ENCODE peak calls at places on chromosome 1, in five cellular contexts. One of them, this sample, is unnamed. For H3K4me1, the result is how much of the 10 kb centered on the place peaks cover.

GRCh38 chr1:100512803-100513352 is 25.1 kb upstream of the GPR88 start:
- DNase-seq in fibroblast of lung: no peak
- DNase-seq in heart right ventricle: no peak
- DNase-seq in body of pancreas: no peak
- DNase-seq in hepatocyte: no peak
- DNase-seq in this sample: no peak

GRCh38 chr1:241821363-241821762 is 26.6 kb upstream of the EXO1 start:
- DNase-seq in fibroblast of lung: peak
- DNase-seq in heart right ventricle: no peak
- DNase-seq in body of pancreas: no peak
- DNase-seq in hepatocyte: no peak
- DNase-seq in this sample: no peak

GRCh38 chr1:34275150-34275549 is 98.4 kb downstream of the C1orf94 start:
- DNase-seq in fibroblast of lung: no peak
- DNase-seq in heart right ventricle: no peak
- DNase-seq in body of pancreas: no peak
- DNase-seq in hepatocyte: no peak
- DNase-seq in this sample: no peak

GRCh38 chr1:160539896-160540858 is 17.1 kb upstream of the SLAMF6 start:
- DNase-seq in fibroblast of lung: no peak
- DNase-seq in heart right ventricle: no peak
- DNase-seq in body of pancreas: peak
- DNase-seq in hepatocyte: peak
- DNase-seq in this sample: no peak

GRCh38 chr1:6572653-6573383 is 7.0 kb upstream of the ZBTB48 start:
- DNase-seq in fibroblast of lung: no peak
- DNase-seq in heart right ventricle: no peak
- DNase-seq in body of pancreas: no peak
- DNase-seq in hepatocyte: no peak
- DNase-seq in this sample: no peak

GRCh38 chr1:184461321-184461720 is 74.5 kb downstream of the C1orf21 start:
- DNase-seq in fibroblast of lung: no peak
- DNase-seq in heart right ventricle: no peak
- DNase-seq in body of pancreas: no peak
- DNase-seq in hepatocyte: no peak
- DNase-seq in this sample: no peak

GRCh38 chr1:36639461-36639860 is 156.7 kb upstream of the CSF3R start:
- DNase-seq in fibroblast of lung: no peak
- DNase-seq in heart right ventricle: no peak
- DNase-seq in body of pancreas: no peak
- DNase-seq in hepatocyte: no peak
- DNase-seq in this sample: no peak

GRCh38 chr1:180151508-180151907 is 3.2 kb upstream of the QSOX1 start:
- DNase-seq in fibroblast of lung: peak
- DNase-seq in heart right ventricle: no peak
- DNase-seq in body of pancreas: no peak
- DNase-seq in hepatocyte: no peak
- DNase-seq in this sample: no peak

GRCh38 chr1:200985481-200985880 is 38.0 kb downstream of the KIF21B start:
- DNase-seq in fibroblast of lung: no peak
- DNase-seq in heart right ventricle: no peak
- DNase-seq in body of pancreas: no peak
- DNase-seq in hepatocyte: no peak
- DNase-seq in this sample: no peak
- H3K4me1 ChIP-seq in fibroblast of lung: under half
- H3K4me1 ChIP-seq in heart right ventricle: under half
- H3K4me1 ChIP-seq in body of pancreas: under half
- H3K4me1 ChIP-seq in hepatocyte: under half
- H3K4me1 ChIP-seq in this sample: under half

GRCh38 chr1:27476222-27476621 is 13.7 kb downstream of the WASF2 start:
- DNase-seq in fibroblast of lung: no peak
- DNase-seq in heart right ventricle: no peak
- DNase-seq in body of pancreas: no peak
- DNase-seq in hepatocyte: no peak
- DNase-seq in this sample: no peak

GRCh38 chr1:27478098-27478497 is 11.9 kb downstream of the WASF2 start:
- DNase-seq in fibroblast of lung: no peak
- DNase-seq in heart right ventricle: no peak
- DNase-seq in body of pancreas: no peak
- DNase-seq in hepatocyte: no peak
- DNase-seq in this sample: no peak

GRCh38 chr1:27485363-27485762 is 4.6 kb downstream of the WASF2 start:
- DNase-seq in fibroblast of lung: no peak
- DNase-seq in heart right ventricle: no peak
- DNase-seq in body of pancreas: no peak
- DNase-seq in hepatocyte: no peak
- DNase-seq in this sample: no peak

GRCh38 chr1:27483659-27484058 is 6.3 kb downstream of the WASF2 start:
- DNase-seq in fibroblast of lung: no peak
- DNase-seq in heart right ventricle: no peak
- DNase-seq in body of pancreas: no peak
- DNase-seq in hepatocyte: no peak
- DNase-seq in this sample: no peak

GRCh38 chr1:27481994-27482620 is 7.9 kb downstream of the WASF2 start:
- DNase-seq in fibroblast of lung: no peak
- DNase-seq in heart right ventricle: no peak
- DNase-seq in body of pancreas: no peak
- DNase-seq in hepatocyte: no peak
- DNase-seq in this sample: no peak
- H3K4me1 ChIP-seq in fibroblast of lung: under half
- H3K4me1 ChIP-seq in heart right ventricle: half or more
- H3K4me1 ChIP-seq in body of pancreas: under half
- H3K4me1 ChIP-seq in hepatocyte: under half
- H3K4me1 ChIP-seq in this sample: under half

DNA sequence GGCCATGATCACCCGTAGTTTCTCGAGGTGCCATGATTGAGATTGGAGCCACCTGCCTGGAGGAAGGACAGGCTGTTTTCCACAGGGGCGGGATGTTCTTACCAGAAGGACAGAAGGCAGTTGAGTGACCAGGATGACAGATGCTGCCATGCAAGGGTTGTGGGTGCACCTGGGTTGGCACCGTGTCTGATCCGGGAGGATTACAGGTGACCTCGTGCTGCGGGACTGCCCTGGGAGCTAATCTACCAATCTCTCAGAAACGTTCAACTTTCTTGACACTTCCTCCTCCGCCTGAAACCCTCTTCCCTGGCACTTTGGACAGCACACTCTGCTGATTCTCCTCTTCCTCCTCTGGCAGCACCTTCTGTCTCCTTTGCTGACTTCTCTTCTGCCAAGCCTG is 13.8 kb upstream of the SLC6A9 start:
- DNase-seq in fibroblast of lung: no peak
- DNase-seq in heart right ventricle: no peak
- DNase-seq in body of pancreas: no peak
- DNase-seq in hepatocyte: no peak
- DNase-seq in this sample: no peak
- H3K4me1 ChIP-seq in fibroblast of lung: under half
- H3K4me1 ChIP-seq in heart right ventricle: under half
- H3K4me1 ChIP-seq in body of pancreas: under half
- H3K4me1 ChIP-seq in hepatocyte: under half
- H3K4me1 ChIP-seq in this sample: under half

DNA sequence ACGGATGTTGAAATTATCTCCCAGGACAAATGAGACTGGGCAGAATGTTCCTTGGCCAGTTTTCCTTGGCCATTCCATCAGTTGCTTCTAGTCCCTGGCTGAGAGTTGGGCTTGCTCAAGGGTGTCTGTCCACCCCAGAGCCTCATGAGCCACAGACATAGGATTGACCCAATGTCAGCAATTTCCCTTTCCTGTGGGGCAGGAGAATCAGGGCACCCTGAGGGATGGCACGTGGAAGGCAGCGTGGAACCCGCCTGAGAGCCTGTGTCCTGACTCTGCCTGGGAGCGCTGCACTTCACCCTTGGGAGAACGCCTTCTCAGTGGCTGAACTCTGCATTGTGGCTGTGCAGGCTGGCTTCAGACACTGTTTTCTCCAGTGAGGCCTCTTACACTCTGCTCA is 71.3 kb upstream of the B3GALNT2 start:
- DNase-seq in fibroblast of lung: no peak
- DNase-seq in heart right ventricle: no peak
- DNase-seq in body of pancreas: no peak
- DNase-seq in hepatocyte: no peak
- DNase-seq in this sample: no peak
- H3K4me1 ChIP-seq in fibroblast of lung: under half
- H3K4me1 ChIP-seq in heart right ventricle: under half
- H3K4me1 ChIP-seq in body of pancreas: under half
- H3K4me1 ChIP-seq in hepatocyte: under half
- H3K4me1 ChIP-seq in this sample: under half

DNA sequence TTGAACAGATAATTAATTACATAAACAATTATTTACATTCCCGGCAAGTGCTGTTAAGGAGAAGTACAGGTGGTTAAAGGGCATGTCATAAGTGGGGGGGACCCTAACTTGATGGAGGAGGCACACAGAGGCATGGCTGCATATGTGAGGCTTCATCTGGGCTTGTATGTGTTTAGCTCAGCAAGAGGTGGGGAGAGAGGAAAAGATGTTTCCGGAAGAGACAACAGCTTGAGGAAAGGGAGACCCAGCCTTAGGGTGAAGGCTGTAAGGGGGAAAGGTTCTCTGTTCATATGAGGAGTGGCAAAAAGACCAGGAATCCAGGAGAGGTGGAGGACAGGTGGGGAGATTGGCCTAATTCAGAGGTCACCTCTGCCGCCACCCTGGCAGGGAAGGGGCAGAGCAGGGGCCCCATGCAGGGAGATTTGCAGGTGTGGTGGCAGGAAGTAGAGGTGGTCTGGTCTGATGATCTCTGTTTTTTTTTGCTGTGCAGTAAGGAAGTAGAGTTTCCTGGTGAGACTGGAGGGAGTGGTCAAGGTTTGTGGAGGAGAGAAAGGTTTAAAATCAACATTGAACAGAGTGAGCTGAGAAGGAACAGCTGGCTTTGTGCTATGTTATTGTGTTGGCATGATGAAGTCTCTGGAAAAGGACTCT is 9.0 kb downstream of the TRAF5 start:
- DNase-seq in fibroblast of lung: no peak
- DNase-seq in heart right ventricle: no peak
- DNase-seq in body of pancreas: no peak
- DNase-seq in hepatocyte: no peak
- DNase-seq in this sample: no peak
- H3K4me1 ChIP-seq in fibroblast of lung: under half
- H3K4me1 ChIP-seq in heart right ventricle: under half
- H3K4me1 ChIP-seq in body of pancreas: half or more
- H3K4me1 ChIP-seq in hepatocyte: under half
- H3K4me1 ChIP-seq in this sample: under half

GRCh38 chr1:27601321-27601770 is 2.6 kb downstream of the AHDC1 start:
- DNase-seq in fibroblast of lung: no peak
- DNase-seq in heart right ventricle: no peak
- DNase-seq in body of pancreas: no peak
- DNase-seq in hepatocyte: no peak
- DNase-seq in this sample: no peak
- H3K4me1 ChIP-seq in fibroblast of lung: under half
- H3K4me1 ChIP-seq in heart right ventricle: half or more
- H3K4me1 ChIP-seq in body of pancreas: half or more
- H3K4me1 ChIP-seq in hepatocyte: half or more
- H3K4me1 ChIP-seq in this sample: under half

GRCh38 chr1:228835456-228835855 is 100.2 kb downstream of the RHOU start:
- DNase-seq in fibroblast of lung: no peak
- DNase-seq in heart right ventricle: no peak
- DNase-seq in body of pancreas: no peak
- DNase-seq in hepatocyte: no peak
- DNase-seq in this sample: no peak
- H3K4me1 ChIP-seq in fibroblast of lung: under half
- H3K4me1 ChIP-seq in heart right ventricle: under half
- H3K4me1 ChIP-seq in body of pancreas: half or more
- H3K4me1 ChIP-seq in hepatocyte: half or more
- H3K4me1 ChIP-seq in this sample: half or more

GRCh38 chr1:56533621-56534020 is 45.7 kb downstream of the PLPP3 start:
- DNase-seq in fibroblast of lung: no peak
- DNase-seq in heart right ventricle: no peak
- DNase-seq in body of pancreas: no peak
- DNase-seq in hepatocyte: no peak
- DNase-seq in this sample: no peak
- H3K4me1 ChIP-seq in fibroblast of lung: under half
- H3K4me1 ChIP-seq in heart right ventricle: half or more
- H3K4me1 ChIP-seq in body of pancreas: half or more
- H3K4me1 ChIP-seq in hepatocyte: under half
- H3K4me1 ChIP-seq in this sample: under half

DNA sequence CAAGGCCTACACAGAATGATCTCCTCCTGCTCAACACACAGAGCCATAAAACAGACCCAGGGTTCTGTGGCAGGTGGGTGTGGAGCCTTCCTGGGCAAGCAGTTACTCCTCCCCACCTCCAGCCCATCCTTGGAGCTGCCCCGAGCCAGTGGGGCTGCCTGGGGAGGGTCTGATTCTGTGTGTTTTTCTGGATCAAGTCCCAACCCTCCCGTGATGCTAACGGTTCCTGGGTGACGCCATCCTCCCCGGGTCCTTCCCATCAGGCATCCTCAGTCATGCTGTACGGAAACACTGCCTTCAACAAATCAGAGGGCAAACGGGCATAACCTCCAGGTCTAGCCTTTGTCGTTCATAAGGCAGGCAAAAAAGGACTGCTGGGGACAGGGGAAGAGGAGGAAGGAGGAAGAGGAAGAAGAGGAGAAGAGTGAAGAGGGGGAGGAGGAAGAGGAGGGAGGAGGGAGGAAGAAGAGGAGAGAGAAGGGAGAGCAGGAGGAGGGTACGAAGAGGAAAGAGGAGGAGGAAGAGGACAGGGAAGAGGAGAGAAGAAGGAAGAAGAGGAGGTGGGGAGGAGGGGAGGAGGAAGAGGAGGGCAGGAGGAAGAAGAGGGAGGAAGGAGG is 84.5 kb downstream of the ITPKB start:
- DNase-seq in fibroblast of lung: no peak
- DNase-seq in heart right ventricle: no peak
- DNase-seq in body of pancreas: no peak
- DNase-seq in hepatocyte: no peak
- DNase-seq in this sample: no peak
- H3K4me1 ChIP-seq in fibroblast of lung: under half
- H3K4me1 ChIP-seq in heart right ventricle: under half
- H3K4me1 ChIP-seq in body of pancreas: half or more
- H3K4me1 ChIP-seq in hepatocyte: under half
- H3K4me1 ChIP-seq in this sample: under half